ENCODE peak calls at places on chromosomes 13 and 19, in seven cellular contexts. R, K, N, G, Z, J and U are unnamed samples.
A peak's percentile ranks its signal among the peaks of the same experiment; 100 is the strongest.

GRCh38 chr19:5172859-5173577 is 167.6 kb downstream of the PTPRS start:
- DNase-seq in R (peak; percentile 96), K (peak; percentile 96), N (peak; percentile 100), G (peak; percentile 98), Z (peak; percentile 97), J (no peak), U (peak; percentile 100)

GRCh38 chr13:28544026-28544425 is 49.1 kb upstream of the FLT1 start:
- DNase-seq in R (no peak), K (no peak), N (no peak), G (peak; percentile 45), Z (no peak), J (no peak), U (no peak)

GRCh38 chr19:47436712-47437401 is 17.5 kb upstream of the MEIS3 start:
- DNase-seq in R (peak; percentile 73), K (peak; percentile 52), N (peak; percentile 58), G (peak; percentile 72), Z (peak; percentile 51), J (peak; percentile 84), U (peak; percentile 69)

GRCh38 chr13:72458701-72459100 is 268.7 kb downstream of the MZT1 start:
- DNase-seq in R (no peak), K (peak; percentile 58), N (peak; percentile 6), G (peak; percentile 9), Z (no peak), J (no peak), U (no peak)

GRCh38 chr13:43307921-43308433 is 284.6 kb downstream of the DNAJC15 start:
- DNase-seq in R (peak; percentile 29), K (peak; percentile 70), N (peak; percentile 93), G (peak; percentile 93), Z (no peak), J (no peak), U (no peak)

GRCh38 chr13:30796833-30797601 is 61.7 kb downstream of the ALOX5AP start:
- DNase-seq in R (no peak), K (no peak), N (no peak), G (peak; percentile 25), Z (no peak), J (no peak), U (no peak)

GRCh38 chr13:30895773-30896172 is 10.3 kb upstream of the MEDAG start:
- DNase-seq in R (peak; percentile 76), K (no peak), N (peak; percentile 86), G (peak; percentile 97), Z (no peak), J (no peak), U (peak; percentile 71)

GRCh38 chr19:39001016-39001415 is 25.5 kb upstream of the FBXO17 start:
- DNase-seq in R (no peak), K (no peak), N (no peak), G (no peak), Z (no peak), J (no peak), U (no peak)

GRCh38 chr19:10271543-10272086 is 695 bp downstream of the ICAM1 start:
- DNase-seq in R (peak; percentile 23), K (no peak), N (peak; percentile 54), G (peak; percentile 66), Z (no peak), J (no peak), U (peak; percentile 33)

GRCh38 chr13:50732712-50733111 is 110.8 kb downstream of the DLEU7 start:
- DNase-seq in R (no peak), K (no peak), N (peak; percentile 71), G (peak; percentile 79), Z (no peak), J (no peak), U (peak; percentile 17)

GRCh38 chr13:110756268-110756667 is 42.8 kb downstream of the ING1 start:
- DNase-seq in R (no peak), K (no peak), N (peak; percentile 72), G (peak; percentile 76), Z (no peak), J (no peak), U (peak; percentile 16)

GRCh38 chr19:4636151-4636717 is 3.1 kb upstream of the TNFAIP8L1 start:
- DNase-seq in R (peak; percentile 85), K (peak; percentile 38), N (peak; percentile 56), G (peak; percentile 44), Z (no peak), J (peak; percentile 57), U (no peak)

GRCh38 chr13:79870766-79871165 is 389.8 kb downstream of the NDFIP2 start:
- DNase-seq in R (no peak), K (no peak), N (peak; percentile 5), G (peak; percentile 73), Z (no peak), J (no peak), U (peak; percentile 45)

GRCh38 chr19:42294471-42295137 is 7.3 kb upstream of the PRR19 start:
- DNase-seq in R (no peak), K (no peak), N (no peak), G (no peak), Z (no peak), J (no peak), U (no peak)

GRCh38 chr13:32318072-32318471 is 2.8 kb downstream of the BRCA2 start:
- DNase-seq in R (no peak), K (no peak), N (peak; percentile 10), G (no peak), Z (no peak), J (no peak), U (no peak)

GRCh38 chr19:53467503-53468262 is at the start of gene ZNF813:
- DNase-seq in R (peak; percentile 85), K (no peak), N (peak; percentile 90), G (peak; percentile 81), Z (peak; percentile 87), J (peak; percentile 86), U (peak; percentile 89)

GRCh38 chr13:93953856-93954255 is 525.6 kb downstream of the DCT start:
- DNase-seq in R (no peak), K (no peak), N (no peak), G (no peak), Z (no peak), J (no peak), U (no peak)

GRCh38 chr19:49514151-49514550 is 1.7 kb downstream of the FCGRT start:
- DNase-seq in R (no peak), K (no peak), N (no peak), G (no peak), Z (no peak), J (no peak), U (peak; percentile 55)

GRCh38 chr13:21849323-21849722 is 178.4 kb downstream of the FGF9 start:
- DNase-seq in R (no peak), K (peak; percentile 22), N (no peak), G (peak; percentile 2), Z (no peak), J (no peak), U (peak; percentile 59)

GRCh38 chr13:40317980-40318327 is 348.5 kb downstream of the FOXO1 start:
- DNase-seq in R (no peak), K (no peak), N (no peak), G (no peak), Z (no peak), J (no peak), U (no peak)

GRCh38 chr19:30236006-30236405 is 136.2 kb upstream of the ZNF536 start:
- DNase-seq in R (no peak), K (no peak), N (no peak), G (no peak), Z (no peak), J (no peak), U (no peak)

GRCh38 chr13:29621401-29621800 is 25.9 kb upstream of the SLC7A1 start:
- DNase-seq in R (no peak), K (no peak), N (peak; percentile 80), G (peak; percentile 79), Z (peak; percentile 55), J (no peak), U (peak; percentile 50)

GRCh38 chr19:18415177-18415867 is 3.9 kb upstream of the SSBP4 start:
- DNase-seq in R (peak; percentile 59), K (no peak), N (peak; percentile 78), G (peak; percentile 80), Z (no peak), J (no peak), U (no peak)

GRCh38 chr13:24261566-24261965 is 47.8 kb upstream of the C1QTNF9 start:
- DNase-seq in R (no peak), K (no peak), N (no peak), G (no peak), Z (no peak), J (no peak), U (no peak)

GRCh38 chr13:104111031-104111430 is 1044.8 kb upstream of the SLC10A2 start:
- DNase-seq in R (no peak), K (no peak), N (no peak), G (peak; percentile 62), Z (no peak), J (no peak), U (no peak)

GRCh38 chr19:43525836-43526771 is 897 bp downstream of the ETHE1 start:
- DNase-seq in R (peak; percentile 64), K (peak; percentile 33), N (peak; percentile 37), G (no peak), Z (no peak), J (no peak), U (peak; percentile 46)

GRCh38 chr13:66915596-66916185 is 314.4 kb downstream of the PCDH9 start:
- DNase-seq in R (peak; percentile 2), K (no peak), N (peak; percentile 12), G (peak; percentile 66), Z (no peak), J (no peak), U (no peak)

GRCh38 chr19:51227324-51227723 is 2.4 kb downstream of the CD33 start:
- DNase-seq in R (no peak), K (no peak), N (no peak), G (no peak), Z (no peak), J (no peak), U (no peak)